ENCODE peak calls at places on chromosome 4, in nine cellular contexts. J is NCI-H2227 treated with DMSO at 0.1 percent for 48 hours; L is aorta; K is activated T-cell treated with anti-CD3 and anti-CD28 coated beads, Interleukin-2, amount 50 U/mL, for 24 hours; D is stimulated activated naive CD4-positive, alpha-beta T cell; G is stimulated activated CD4-positive, alpha-beta T cell treated with anti-CD3 and anti-CD28 coated beads, TNF-alpha, amount 100 ng/mL, for 1 hour; Y is GM20000; M is transverse colon; F is neural progenitor cell. O is an unnamed sample.

GRCh38 chr4:169160825-169161224 is 109.9 kb downstream of the SH3RF1 start:
- DNase-seq in J (no peak), L (no peak), K (no peak), D (no peak), G (no peak), Y (no peak), M (no peak), F (peak), O (no peak)

GRCh38 chr4:7268941-7269340 is 76.6 kb downstream of the SORCS2 start:
- DNase-seq in J (no peak), L (no peak), K (no peak), D (no peak), G (no peak), Y (no peak), M (no peak), F (no peak), O (no peak)

GRCh38 chr4:75671802-75672421 is 1.3 kb downstream of the G3BP2 start:
- DNase-seq in J (no peak), L (no peak), K (no peak), D (no peak), G (no peak), Y (no peak), M (no peak), F (no peak), O (no peak)

GRCh38 chr4:182271731-182272525 is 28.7 kb downstream of the TENM3 start:
- DNase-seq in J (no peak), L (no peak), K (no peak), D (no peak), G (no peak), Y (no peak), M (no peak), F (no peak), O (no peak)

GRCh38 chr4:104493071-104493831 is 1.4 kb downstream of the CXXC4 start:
- DNase-seq in J (no peak), L (no peak), K (no peak), D (no peak), G (no peak), Y (no peak), M (no peak), F (peak), O (no peak)

GRCh38 chr4:37891221-37892159 is 606 bp downstream of the TBC1D1 start:
- DNase-seq in J (no peak), L (no peak), K (peak), D (peak), G (no peak), Y (peak), M (peak), F (peak), O (peak)

GRCh38 chr4:36285784-36286480 is 4.5 kb downstream of the DTHD1 start:
- DNase-seq in J (no peak), L (no peak), K (no peak), D (peak), G (peak), Y (peak), M (peak), F (no peak), O (no peak)

GRCh38 chr4:151538963-151539362 is 130.0 kb downstream of the FHIP1A start:
- DNase-seq in J (no peak), L (no peak), K (no peak), D (no peak), G (no peak), Y (no peak), M (no peak), F (no peak), O (no peak)

GRCh38 chr4:52144303-52144849 is 93.3 kb downstream of the SPATA18 start:
- DNase-seq in J (no peak), L (no peak), K (no peak), D (no peak), G (no peak), Y (no peak), M (no peak), F (no peak), O (no peak)

GRCh38 chr4:93416337-93417102 is 412.0 kb upstream of the ATOH1 start:
- DNase-seq in J (no peak), L (no peak), K (no peak), D (no peak), G (no peak), Y (no peak), M (no peak), F (no peak), O (no peak)

GRCh38 chr4:11635336-11635735 is 206.6 kb upstream of the HS3ST1 start:
- DNase-seq in J (no peak), L (no peak), K (no peak), D (no peak), G (no peak), Y (no peak), M (no peak), F (no peak), O (no peak)

GRCh38 chr4:139709660-139710059 is 44.0 kb downstream of the MGST2 start:
- DNase-seq in J (no peak), L (no peak), K (no peak), D (no peak), G (no peak), Y (no peak), M (no peak), F (no peak), O (no peak)

GRCh38 chr4:111991797-111992196 is 153.5 kb upstream of the FAM241A start:
- DNase-seq in J (no peak), L (no peak), K (no peak), D (no peak), G (no peak), Y (no peak), M (no peak), F (no peak), O (no peak)

GRCh38 chr4:170776983-170777382 is 687.2 kb upstream of the AADAT start:
- DNase-seq in J (no peak), L (no peak), K (no peak), D (no peak), G (no peak), Y (no peak), M (no peak), F (no peak), O (no peak)

GRCh38 chr4:177308125-177308524 is 1.5 kb upstream of the NEIL3 start:
- DNase-seq in J (no peak), L (no peak), K (no peak), D (no peak), G (no peak), Y (no peak), M (no peak), F (no peak), O (no peak)

O was measured in pancreas.